ENCODE peak calls at places on chromosomes 12 and 14, in four cellular contexts. Q is K562, W is GM12878, R is IMR-90. J is an unnamed sample. For H3K4me1, the result is how much of the 10 kb centered on the place peaks cover.

GRCh38 chr14:101069666-101070362 is 166.3 kb upstream of the RTL1 start:
- DNase-seq in W (no peak), Q (no peak), R (no peak), J (no peak)

GRCh38 chr14:42172304-42172703 is 565.6 kb downstream of the LRFN5 start:
- DNase-seq in Q (no peak), R (no peak), W (no peak), J (no peak)

GRCh38 chr14:41482861-41483260 is 123.8 kb upstream of the LRFN5 start:
- DNase-seq in Q (no peak), R (no peak), W (no peak), J (no peak)

GRCh38 chr12:105445261-105446015 is 114.9 kb downstream of the C12orf75 start:
- DNase-seq in Q (no peak), W (no peak), R (peak), J (peak)

GRCh38 chr14:96567289-96567899 is 65.2 kb downstream of the PAPOLA start:
- DNase-seq in R (peak), Q (no peak), W (no peak), J (peak)

GRCh38 chr12:48973531-48973930 is 2.0 kb upstream of the WNT10B start:
- DNase-seq in W (no peak), Q (peak), R (no peak), J (no peak)

GRCh38 chr14:103023881-103024473 is 33.4 kb downstream of the CDC42BPB start:
- DNase-seq in Q (no peak), R (peak), W (no peak), J (peak)

GRCh38 chr12:108442077-108442476 is 73.0 kb upstream of the FICD start:
- DNase-seq in Q (no peak), W (no peak), R (no peak), J (no peak)

GRCh38 chr14:63214417-63215196 is 10.4 kb downstream of the RHOJ start:
- DNase-seq in R (no peak), Q (no peak), W (no peak), J (peak)

GRCh38 chr14:102316048-102316745 is 3.3 kb upstream of the ZNF839 start:
- DNase-seq in R (peak), W (no peak), Q (no peak), J (no peak)

GRCh38 chr12:47408171-47408871 is 297.5 kb downstream of the RPAP3 start:
- DNase-seq in R (no peak), Q (no peak), W (peak), J (peak)

GRCh38 chr12:53645191-53645590 is 19.0 kb upstream of the ATF7 start:
- DNase-seq in R (peak), W (no peak), Q (no peak), J (no peak)

GRCh38 chr12:54229624-54230212 is 40.9 kb upstream of the SMUG1 start:
- DNase-seq in R (peak), Q (no peak), W (no peak), J (peak)

GRCh38 chr14:84420236-84420635 is 1109.7 kb upstream of the FLRT2 start:
- DNase-seq in Q (no peak), W (no peak), R (no peak), J (peak)

GRCh38 chr12:113358381-113359132 is at the start of gene PLBD2:
- DNase-seq in Q (peak), R (peak), W (peak), J (peak)
- TF ChIP-seq POLR2A in Q (no peak), R (peak), W (peak), J (peak)

DNA sequence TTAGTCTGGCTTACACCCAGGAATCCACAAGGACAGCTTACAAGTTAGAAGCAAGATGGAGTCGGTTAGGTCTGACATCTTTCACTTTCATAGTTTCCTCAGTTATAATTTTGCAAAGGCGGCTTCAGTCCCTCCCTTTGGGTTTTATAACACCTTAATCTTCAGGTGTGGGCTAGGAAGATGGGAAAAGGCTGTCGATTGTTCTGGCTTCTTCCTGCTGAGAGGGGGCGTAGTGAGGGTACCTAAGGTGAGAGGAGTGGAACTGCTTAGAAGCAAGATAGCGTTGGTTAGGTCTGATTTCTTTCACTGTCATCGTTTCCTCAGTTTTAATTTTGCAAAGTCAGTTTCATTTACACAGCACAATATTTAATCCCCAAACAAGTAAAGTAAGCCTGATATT is 10.1 kb downstream of the A2ML1 start:
- DNase-seq in W (no peak), Q (no peak), R (no peak), J (no peak)
- TF ChIP-seq FOS in W (no peak), Q (no peak), R (no peak), J (no peak)

GRCh38 chr14:61364243-61364642 is 42.9 kb downstream of the PRKCH start:
- DNase-seq in R (no peak), W (no peak), Q (no peak), J (no peak)
- H3K4me1 ChIP-seq in R (under half), W (under half), Q (under half), J (half or more)

GRCh38 chr12:129036135-129036534 is 182.9 kb downstream of the GLT1D1 start:
- DNase-seq in Q (no peak), R (no peak), W (no peak), J (no peak)
- TF ChIP-seq POLR2A in Q (no peak), R (no peak), W (no peak), J (no peak)

DNA sequence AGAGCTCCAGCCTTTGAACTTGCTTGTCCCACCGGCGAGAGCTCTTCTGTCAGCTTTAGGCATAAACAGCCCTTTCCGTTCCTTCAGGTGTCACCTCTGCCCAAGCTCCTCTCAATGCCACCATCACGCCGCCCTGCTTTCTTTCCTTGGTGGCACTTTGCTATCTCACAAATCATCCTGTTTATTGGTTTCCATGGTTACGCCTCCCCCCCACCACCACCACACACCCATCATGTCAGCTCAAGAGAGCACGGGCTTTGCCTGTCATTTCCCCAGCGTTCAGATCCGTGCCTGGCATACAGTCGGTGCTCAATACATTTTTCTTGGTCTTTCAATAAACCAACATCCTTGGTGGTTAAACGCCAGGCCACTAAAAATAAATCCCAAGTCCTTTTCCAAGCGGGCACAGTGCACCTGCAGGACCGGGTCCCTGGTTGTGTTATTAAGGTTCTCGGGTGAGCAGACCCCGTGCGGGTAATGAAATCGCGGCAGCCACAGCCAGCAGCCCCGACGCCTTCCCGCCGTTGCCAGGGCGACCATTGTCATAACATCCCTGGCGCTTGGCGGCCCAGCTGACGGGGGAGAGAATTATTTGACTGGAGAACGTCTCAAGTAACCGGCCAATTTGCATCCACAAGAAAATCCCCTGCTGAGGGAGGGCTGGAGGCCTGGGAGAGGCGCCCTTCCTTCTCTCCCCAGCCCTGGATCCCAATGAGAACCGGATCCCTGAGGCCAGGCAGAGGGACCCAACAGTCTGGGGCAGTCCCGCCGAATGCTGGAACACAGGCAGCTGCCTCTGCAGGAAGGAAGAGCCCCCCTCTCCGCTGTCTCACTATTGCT is 92.9 kb downstream of the KSR2 start:
- DNase-seq in W (no peak), R (peak), Q (peak), J (peak)
- TF ChIP-seq FOS in W (no peak), R (no peak), Q (no peak), J (no peak)

GRCh38 chr14:32009221-32009620 is 67.9 kb upstream of the ARHGAP5 start:
- DNase-seq in R (no peak), W (no peak), Q (no peak), J (no peak)

GRCh38 chr14:32008602-32009193 is 68.4 kb upstream of the ARHGAP5 start:
- DNase-seq in R (no peak), Q (no peak), W (no peak), J (no peak)

GRCh38 chr14:32011225-32011624 is 65.9 kb upstream of the ARHGAP5 start:
- DNase-seq in R (no peak), Q (no peak), W (no peak), J (no peak)

GRCh38 chr14:32010561-32011188 is 66.4 kb upstream of the ARHGAP5 start:
- DNase-seq in R (peak), W (no peak), Q (peak), J (peak)

DNA sequence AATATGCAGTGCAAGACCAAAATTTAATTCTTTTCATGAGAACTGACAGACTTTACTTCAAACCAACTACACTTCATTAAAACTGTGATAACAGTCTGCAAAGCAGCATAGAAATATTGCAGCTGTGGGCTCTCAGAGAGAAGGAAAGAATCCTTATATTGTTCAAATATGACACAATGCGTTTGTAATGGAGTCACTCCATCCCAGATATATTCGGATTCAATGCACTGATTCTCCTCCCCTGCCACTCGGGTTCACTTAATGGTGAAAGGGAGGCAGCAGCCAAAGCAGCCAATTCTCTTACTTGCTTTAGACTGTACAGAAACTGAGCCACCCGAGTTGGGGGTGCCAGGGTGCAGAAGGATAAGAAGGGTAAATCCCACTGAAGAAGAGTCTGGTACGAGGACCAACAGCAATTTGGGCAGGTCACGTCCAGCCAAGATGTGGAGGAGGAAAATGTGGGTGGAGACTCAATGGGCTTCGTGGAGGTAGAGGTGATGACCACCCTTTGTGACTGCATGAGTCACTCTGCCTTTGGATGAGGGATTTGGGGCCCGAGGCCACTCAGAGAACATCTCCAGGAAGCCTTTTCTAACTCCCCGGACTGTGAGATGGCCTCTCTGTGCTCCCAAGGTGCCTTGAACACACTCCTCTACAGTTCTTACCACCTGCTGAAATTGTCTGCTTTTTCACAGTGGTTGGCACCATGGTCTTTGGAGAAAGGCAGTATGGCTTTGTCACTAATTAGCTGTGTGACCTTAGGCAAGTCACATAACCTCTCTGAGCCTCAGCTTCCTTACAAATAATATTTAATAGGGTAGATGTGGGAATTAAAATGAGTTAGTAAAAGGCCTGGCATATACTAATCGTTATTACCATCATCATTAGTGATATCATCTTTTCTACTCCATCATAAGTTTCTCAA is 67.2 kb upstream of the ARHGAP5 start:
- DNase-seq in R (no peak), W (no peak), Q (no peak), J (no peak)
- H3K4me1 ChIP-seq in R (under half), W (under half), Q (under half), J (under half)

DNA sequence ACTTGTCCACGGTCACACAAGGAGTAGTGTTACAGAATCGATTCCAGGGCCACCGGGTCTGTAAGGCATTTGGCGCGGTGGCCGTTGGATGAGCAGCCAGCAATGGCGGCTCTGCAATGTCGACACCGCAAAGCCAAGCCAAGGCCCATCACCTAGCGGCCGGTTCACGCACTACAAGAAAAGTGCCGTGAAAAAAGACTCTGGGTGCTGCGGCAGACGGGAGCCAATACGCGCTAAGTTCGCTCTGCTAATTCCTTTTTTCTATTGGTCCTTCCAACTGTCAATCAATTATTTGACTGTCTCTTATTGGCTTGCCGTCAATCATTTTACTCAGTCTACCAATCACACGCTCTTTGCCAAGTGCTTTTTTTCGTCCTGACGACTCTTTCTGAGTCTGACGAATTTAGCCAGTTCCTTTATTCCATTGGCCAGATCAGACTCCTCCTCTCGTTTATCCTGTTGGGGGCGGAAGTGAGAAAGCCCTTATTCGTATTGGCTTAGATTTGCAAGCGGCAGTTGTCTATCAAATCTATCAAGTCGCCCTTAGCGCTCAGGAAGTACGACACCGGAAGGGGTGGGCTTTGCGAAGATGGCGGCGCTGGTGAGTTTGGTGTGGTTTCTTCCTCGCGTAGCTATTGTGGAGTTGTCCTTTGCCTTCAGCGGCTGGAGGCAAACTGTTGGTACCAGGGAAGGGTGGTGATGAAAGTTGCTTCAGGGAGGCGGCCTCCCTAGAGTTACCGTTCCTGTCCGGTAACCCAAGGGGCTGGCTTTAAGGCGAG is at the start of gene NGDN:
- DNase-seq in W (peak), R (peak), Q (peak), J (peak)
- TF ChIP-seq POLR2A in W (peak), R (peak), Q (peak), J (peak)